ENCODE peak calls at places on chromosome X, in four cellular contexts. F is WTC11, U is HepG2, M is K562. L is an unnamed sample.

GRCh38 chrX:40733691-40734090 is 1.7 kb downstream of the MED14 start:
- DNase-seq in F (no peak), U (no peak), M (no peak), L (no peak)

GRCh38 chrX:21004835-21005234 is 369.4 kb upstream of the CNKSR2 start:
- DNase-seq in F (no peak), U (no peak), M (no peak), L (no peak)

GRCh38 chrX:36198575-36198974 is 279.0 kb downstream of the CFAP47 start:
- DNase-seq in F (no peak), U (no peak), M (no peak), L (no peak)

GRCh38 chrX:103446665-103447302 is 70.4 kb downstream of the BEX3 start:
- DNase-seq in F (no peak), U (no peak), M (no peak), L (no peak)

GRCh38 chrX:48617542-48618340 is 20.4 kb downstream of the WDR13 start:
- DNase-seq in F (no peak), U (no peak), M (peak; percentile 41), L (no peak)

GRCh38 chrX:139642241-139642927 is 65.6 kb downstream of the MCF2 start:
- DNase-seq in F (no peak), U (no peak), M (no peak), L (no peak)

GRCh38 chrX:139563251-139563650 is 32.7 kb downstream of the F9 start:
- DNase-seq in F (no peak), U (no peak), M (no peak), L (no peak)

GRCh38 chrX:125090046-125090445 is 229.6 kb upstream of the TEX13C start:
- DNase-seq in F (no peak), U (no peak), M (no peak), L (no peak)

GRCh38 chrX:124440674-124441073 is 94.3 kb downstream of the SH2D1A start:
- DNase-seq in F (no peak), U (no peak), M (no peak), L (no peak)

GRCh38 chrX:46268429-46268828 is 276.8 kb downstream of the ZNF674 start:
- DNase-seq in F (no peak), U (peak; percentile 11), M (no peak), L (no peak)

GRCh38 chrX:130245441-130245840 is 23.3 kb downstream of the ZNF280C start:
- DNase-seq in F (no peak), U (no peak), M (no peak), L (no peak)

GRCh38 chrX:119775517-119776238 is 15.8 kb downstream of the RPL39 start:
- DNase-seq in F (no peak), U (no peak), M (no peak), L (no peak)

GRCh38 chrX:26295425-26295824 is 79.5 kb downstream of the MAGEB5 start:
- DNase-seq in F (no peak), U (no peak), M (no peak), L (no peak)

GRCh38 chrX:19303216-19303880 is 40.4 kb upstream of the PDHA1 start:
- DNase-seq in F (no peak), U (no peak), M (no peak), L (no peak)

GRCh38 chrX:53317365-53318069 is 36.1 kb upstream of the IQSEC2 start:
- DNase-seq in F (peak; percentile 77), U (peak; percentile 13), M (peak; percentile 79), L (peak; percentile 82)

GRCh38 chrX:39152106-39152649 is 350.9 kb downstream of the MID1IP1 start:
- DNase-seq in F (peak; percentile 77), U (no peak), M (peak; percentile 71), L (peak; percentile 74)

GRCh38 chrX:134396174-134396573 is 63.8 kb upstream of the HPRT1 start:
- DNase-seq in F (no peak), U (no peak), M (peak; percentile 14), L (peak; percentile 20)

GRCh38 chrX:18944482-18944881 is 39.4 kb downstream of the PHKA2 start:
- DNase-seq in F (no peak), U (no peak), M (no peak), L (no peak)

GRCh38 chrX:69069876-69070275 is 95.4 kb downstream of the PJA1 start:
- DNase-seq in F (no peak), U (no peak), M (no peak), L (no peak)

GRCh38 chrX:9501362-9501761 is 36.5 kb downstream of the TBL1X start:
- DNase-seq in F (peak; percentile 10), U (no peak), M (no peak), L (no peak)

GRCh38 chrX:50495616-50496015 is 25.0 kb upstream of the DGKK start:
- DNase-seq in F (no peak), U (no peak), M (no peak), L (no peak)

GRCh38 chrX:42948723-42949122 is 170.8 kb upstream of the PPP1R2C start:
- DNase-seq in F (no peak), U (no peak), M (no peak), L (no peak)

GRCh38 chrX:16039363-16039762 is 84.0 kb upstream of the GRPR start:
- DNase-seq in F (no peak), U (no peak), M (no peak), L (no peak)

GRCh38 chrX:124239911-124240310 is 92.5 kb upstream of the TEX13D start:
- DNase-seq in F (no peak), U (no peak), M (no peak), L (no peak)

GRCh38 chrX:151985955-151986354 is 11.5 kb upstream of the GABRE start:
- DNase-seq in F (no peak), U (peak; percentile 81), M (no peak), L (no peak)

GRCh38 chrX:41337140-41337539 is 3.2 kb downstream of the DDX3X start:
- DNase-seq in F (no peak), U (no peak), M (no peak), L (no peak)

GRCh38 chrX:43707812-43708548 is 51.9 kb downstream of the MAOA start:
- DNase-seq in F (no peak), U (no peak), M (no peak), L (no peak)

GRCh38 chrX:84339507-84340364 is 151.7 kb upstream of the RPS6KA6 start:
- DNase-seq in F (no peak), U (peak; percentile 0), M (peak; percentile 8), L (peak; percentile 39)

GRCh38 chrX:54246866-54247265 is 63.8 kb upstream of the FAM120C start:
- DNase-seq in F (no peak), U (no peak), M (no peak), L (no peak)

GRCh38 chrX:40244980-40245379 is 147.2 kb upstream of the BCOR start:
- DNase-seq in F (no peak), U (no peak), M (no peak), L (peak; percentile 35)

GRCh38 chrX:80812176-80812575 is 2.5 kb upstream of the BRWD3 start:
- DNase-seq in F (peak; percentile 40), U (peak; percentile 18), M (no peak), L (peak; percentile 20)

GRCh38 chrX:4690516-4690915 is 977.1 kb upstream of the PRKX start:
- DNase-seq in F (no peak), U (no peak), M (no peak), L (no peak)
- TF ChIP-seq ELF4 in F (no peak), U (no peak), M (no peak), L (no peak)

GRCh38 chrX:136211766-136212556 is 39.2 kb downstream of the MAP7D3 start:
- DNase-seq in F (no peak), U (no peak), M (no peak), L (no peak)
- TF ChIP-seq ELF4 in F (no peak), U (no peak), M (no peak), L (no peak)

DNA sequence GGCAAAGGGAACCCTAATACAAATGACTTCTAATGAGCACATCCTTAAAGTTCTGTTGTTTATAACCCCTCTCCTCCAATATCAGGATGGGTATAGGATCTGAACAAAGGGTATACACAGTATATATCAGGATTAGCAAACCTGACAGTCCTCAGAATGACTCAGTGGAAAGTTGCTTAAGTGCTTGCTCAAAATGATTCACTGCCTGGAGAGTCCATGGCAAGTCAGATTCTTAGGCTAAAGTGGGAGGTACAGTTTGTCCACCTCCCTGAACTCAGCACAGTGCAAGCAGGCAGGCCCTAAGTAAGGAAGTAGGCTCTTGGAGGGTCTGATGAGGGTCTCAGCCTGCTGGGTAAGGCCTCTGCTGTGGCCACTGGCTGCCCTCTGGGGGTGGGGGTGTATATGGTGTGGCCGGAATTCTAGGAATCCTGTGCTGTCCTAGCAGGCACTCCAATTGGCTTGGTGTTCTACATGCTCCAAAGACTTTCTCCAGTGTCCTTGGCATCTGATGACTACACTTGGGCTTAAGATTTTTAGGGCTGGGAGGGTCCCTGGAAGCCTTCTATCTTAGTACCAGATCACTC is 54.3 kb downstream of the CHRDL1 start:
- DNase-seq in F (no peak), U (no peak), M (no peak), L (no peak)
- TF ChIP-seq ELF4 in F (no peak), U (no peak), M (no peak), L (no peak)

DNA sequence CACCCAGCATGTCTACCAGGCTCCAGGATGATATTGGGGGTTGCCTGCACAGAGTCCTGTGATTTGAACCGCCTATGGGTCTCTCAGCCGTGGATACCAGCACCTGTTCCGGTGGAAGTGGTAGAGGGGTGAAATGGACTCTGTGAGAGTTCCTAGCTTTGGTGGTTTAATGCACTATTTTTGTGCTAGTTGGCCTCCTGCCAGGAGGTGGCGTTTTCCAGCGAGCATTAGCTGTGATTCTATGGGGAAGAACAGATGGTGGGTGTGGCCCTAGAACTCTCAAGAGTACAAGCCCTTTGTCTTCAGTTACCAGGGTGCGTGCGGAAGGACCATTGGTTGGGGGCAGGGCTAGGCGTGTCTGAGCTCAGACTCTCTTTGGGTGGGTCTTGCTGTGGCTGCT is 316.9 kb upstream of the AMOT start:
- DNase-seq in F (peak; percentile 10), U (no peak), M (no peak), L (peak; percentile 11)
- TF ChIP-seq ELF4 in F (no peak), U (no peak), M (no peak), L (no peak)

GRCh38 chrX:154751121-154751668 is 318 bp upstream of the GAB3 start:
- DNase-seq in F (no peak), U (no peak), M (peak; percentile 52), L (no peak)
- TF ChIP-seq ELF4 in F (no peak), U (no peak), M (no peak), L (no peak)

GRCh38 chrX:13165747-13166146 is 121.3 kb upstream of the FAM9C start:
- DNase-seq in F (no peak), U (no peak), M (no peak), L (no peak)
- TF ChIP-seq ELF4 in F (no peak), U (no peak), M (no peak), L (no peak)

DNA sequence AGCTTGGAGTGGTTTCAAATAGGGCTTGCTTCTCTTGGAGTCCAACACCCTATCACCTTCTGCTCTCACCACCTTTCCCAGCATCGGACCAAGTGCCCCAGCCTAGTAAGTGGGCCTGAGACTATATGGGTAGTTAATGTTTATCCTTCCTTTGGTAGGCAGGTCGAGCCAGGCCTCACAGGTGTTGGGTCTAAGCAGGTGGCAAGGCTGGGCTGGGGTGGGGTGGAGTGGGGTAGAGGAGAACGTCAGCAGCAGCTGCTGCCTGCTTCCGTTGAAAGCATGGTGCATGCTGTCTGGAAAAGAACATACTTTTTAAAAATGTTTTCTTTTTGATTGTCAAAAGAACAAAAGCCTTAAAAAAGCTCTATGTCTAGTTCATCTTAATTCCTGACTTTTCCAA is 1.3 kb downstream of the DRP2 start:
- DNase-seq in F (no peak), U (no peak), M (no peak), L (no peak)
- TF ChIP-seq ELF4 in F (no peak), U (no peak), M (no peak), L (no peak)